ENCODE peak calls at places on chromosomes 16 and 17, in eight cellular contexts. Z is thyroid gland, G is lung, O is AG09309, W is HCT116, A is epithelial cell of esophagus, X is BE2C, J is mucosa of descending colon. Q is an unnamed sample.

GRCh38 chr17:1029196-1029911 is 32.4 kb downstream of the TIMM22 start:
- DNase-seq in X (no peak), G (no peak), W (no peak), O (peak; percentile 8), A (peak; percentile 45), J (no peak), Z (no peak), Q (peak; percentile 22)

GRCh38 chr17:2701161-2701995 is 10.2 kb downstream of the CLUH start:
- DNase-seq in W (no peak), G (no peak), A (no peak), O (no peak), Z (peak; percentile 3), X (no peak), J (no peak), Q (no peak)

GRCh38 chr17:29518359-29518758 is 48.5 kb downstream of the ABHD15 start:
- DNase-seq in A (no peak), Z (no peak), W (no peak), O (no peak), X (no peak), G (no peak), J (no peak), Q (no peak)

GRCh38 chr17:48462946-48463345 is 32.9 kb upstream of the SKAP1 start:
- DNase-seq in J (no peak), X (peak; percentile 10), O (no peak), W (no peak), A (no peak), G (no peak), Z (no peak), Q (no peak)

GRCh38 chr16:61194573-61194972 is 841.7 kb downstream of the CDH8 start:
- DNase-seq in J (no peak), A (no peak), O (no peak), Z (no peak), G (no peak), X (no peak), W (no peak), Q (no peak)

GRCh38 chr16:80527297-80527696 is 13.5 kb upstream of the DYNLRB2 start:
- DNase-seq in J (peak; percentile 37), Z (no peak), W (peak; percentile 8), X (no peak), G (no peak), O (no peak), A (peak; percentile 56), Q (peak; percentile 44)

GRCh38 chr17:58341861-58342475 is 10.0 kb downstream of the SUPT4H1 start:
- DNase-seq in X (no peak), J (no peak), W (no peak), A (no peak), G (no peak), O (no peak), Z (no peak), Q (no peak)

GRCh38 chr17:77011173-77012011 is 129.4 kb upstream of the SEC14L1 start:
- DNase-seq in X (peak; percentile 72), Z (peak; percentile 26), W (peak; percentile 48), A (peak; percentile 53), O (no peak), J (peak; percentile 80), G (no peak), Q (peak; percentile 41)

GRCh38 chr16:71542377-71542776 is 16.2 kb downstream of the CHST4 start:
- DNase-seq in O (no peak), A (peak; percentile 73), J (peak; percentile 75), W (peak; percentile 60), Z (peak; percentile 20), G (peak; percentile 39), X (peak; percentile 71), Q (peak; percentile 73)

GRCh38 chr16:68901910-68902309 is 58.6 kb downstream of the TANGO6 start:
- DNase-seq in J (no peak), A (peak; percentile 47), G (no peak), Z (no peak), X (no peak), O (peak; percentile 46), W (no peak), Q (peak; percentile 63)

GRCh38 chr16:56848955-56849689 is 15.9 kb upstream of the SLC12A3 start:
- DNase-seq in O (no peak), G (no peak), A (peak; percentile 76), W (no peak), X (no peak), J (no peak), Z (peak; percentile 63), Q (peak; percentile 74)

GRCh38 chr16:66168777-66169176 is 197.7 kb upstream of the CDH5 start:
- DNase-seq in G (no peak), W (no peak), O (no peak), Z (no peak), A (no peak), J (no peak), X (no peak), Q (no peak)

GRCh38 chr17:3536736-3537135 is 20.9 kb downstream of the TRPV3 start:
- DNase-seq in W (no peak), J (no peak), O (no peak), X (no peak), A (no peak), Z (no peak), G (no peak), Q (no peak)

GRCh38 chr16:49473773-49474172 is 100.2 kb downstream of the C16orf78 start:
- DNase-seq in J (no peak), A (no peak), W (no peak), O (no peak), Z (no peak), G (no peak), X (no peak), Q (no peak)

GRCh38 chr17:30796016-30796415 is 28.5 kb downstream of the CRLF3 start:
- DNase-seq in G (no peak), W (no peak), Z (no peak), J (no peak), O (no peak), A (no peak), X (no peak), Q (no peak)

GRCh38 chr16:84358601-84359295 is 9.6 kb upstream of the ATP2C2 start:
- DNase-seq in G (no peak), O (no peak), W (no peak), A (no peak), X (no peak), J (no peak), Z (no peak), Q (no peak)

GRCh38 chr16:84359326-84359725 is 9.0 kb upstream of the ATP2C2 start:
- DNase-seq in X (no peak), J (no peak), A (no peak), G (no peak), W (no peak), O (no peak), Z (no peak), Q (no peak)

GRCh38 chr16:84361546-84361945 is 6.8 kb upstream of the ATP2C2 start:
- DNase-seq in X (no peak), G (no peak), J (no peak), A (peak; percentile 36), O (no peak), Z (no peak), W (no peak), Q (no peak)

GRCh38 chr16:84360748-84361147 is 7.6 kb upstream of the ATP2C2 start:
- DNase-seq in O (no peak), J (peak; percentile 1), W (no peak), A (no peak), X (no peak), G (no peak), Z (no peak), Q (no peak)

DNA sequence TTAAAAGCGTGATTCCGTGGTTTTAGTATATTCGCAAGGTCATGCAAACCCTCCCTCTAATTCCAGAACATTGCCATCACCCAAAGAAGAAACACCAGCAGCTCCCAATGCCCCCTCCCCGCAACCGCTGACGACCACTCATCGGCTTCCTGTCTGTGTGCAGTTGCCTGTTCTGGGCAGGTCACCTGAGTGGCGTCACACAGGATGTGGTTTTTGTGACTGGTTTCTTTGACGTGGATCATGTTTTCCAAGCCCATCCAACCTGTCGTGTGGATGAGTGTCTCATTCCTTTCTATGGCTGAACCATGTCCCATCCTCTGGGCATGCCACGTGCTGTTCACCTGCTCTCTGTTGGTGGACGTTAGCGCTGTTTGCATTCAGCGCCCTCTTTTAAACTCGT is 8.2 kb upstream of the ATP2C2 start:
- DNase-seq in G (no peak), O (no peak), J (no peak), W (no peak), Z (no peak), A (peak; percentile 70), X (no peak), Q (peak; percentile 86)
- TF ChIP-seq CTCF in G (no peak), O (no peak), J (no peak), W (no peak), Z (no peak), A (no peak), X (no peak), Q (no peak)

DNA sequence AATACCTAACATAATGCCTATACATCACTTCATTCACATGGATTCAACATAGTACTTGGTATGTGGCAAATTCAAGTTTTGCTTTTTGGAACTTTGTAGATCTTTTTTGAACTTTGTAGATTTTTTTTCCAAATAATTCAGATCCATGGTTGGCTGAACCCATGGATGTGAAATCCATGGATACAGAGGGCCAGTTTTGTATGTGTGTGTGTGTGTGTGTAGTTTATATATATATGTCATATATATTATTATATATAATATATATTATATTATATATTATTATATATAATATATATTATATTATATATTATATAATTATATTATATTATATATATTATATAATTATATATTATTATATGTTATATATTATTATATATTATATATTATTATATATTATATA is 28.4 kb downstream of the CLUAP1 start:
- DNase-seq in Z (no peak), W (no peak), G (no peak), O (no peak), J (no peak), A (no peak), X (no peak), Q (no peak)
- H3K4me3 ChIP-seq in Z (no peak overlapping the region), W (no peak overlapping the region), G (no peak overlapping the region), O (no peak overlapping the region), J (no peak overlapping the region), A (no peak overlapping the region), X (no peak overlapping the region), Q (no peak overlapping the region)

GRCh38 chr16:31455601-31456314 is 3.5 kb upstream of the ARMC5 start:
- DNase-seq in X (peak; percentile 53), Z (no peak), W (no peak), J (no peak), A (peak; percentile 32), G (no peak), O (no peak), Q (no peak)
- TF ChIP-seq CTCF in X (peak; percentile 57), Z (no peak), W (no peak), J (peak; percentile 9), A (peak; percentile 43), G (no peak), O (no peak), Q (peak; percentile 37)

GRCh38 chr17:57125866-57126265 is 40.8 kb downstream of the AKAP1 start:
- DNase-seq in J (no peak), A (no peak), O (no peak), X (no peak), G (no peak), Z (no peak), W (no peak), Q (no peak)

GRCh38 chr17:57132663-57133062 is 47.6 kb downstream of the AKAP1 start:
- DNase-seq in O (no peak), Z (no peak), X (no peak), W (no peak), J (no peak), G (no peak), A (no peak), Q (no peak)

GRCh38 chr17:57135026-57135747 is 50.1 kb downstream of the AKAP1 start:
- DNase-seq in G (no peak), W (no peak), Z (no peak), A (no peak), J (no peak), O (no peak), X (peak; percentile 34), Q (no peak)

GRCh38 chr17:57135748-57136342 is 50.8 kb downstream of the AKAP1 start:
- DNase-seq in X (no peak), Z (no peak), O (no peak), A (no peak), W (no peak), J (no peak), G (no peak), Q (no peak)

GRCh38 chr17:57130708-57131461 is 45.8 kb downstream of the AKAP1 start:
- DNase-seq in A (peak; percentile 80), J (peak; percentile 96), G (peak; percentile 85), W (peak; percentile 70), O (peak; percentile 11), Z (peak; percentile 84), X (peak; percentile 87), Q (peak; percentile 64)
- H3K4me3 ChIP-seq in A (no peak overlapping the region), J (no peak overlapping the region), G (no peak overlapping the region), W (no peak overlapping the region), O (peak overlapping the region; percentile 14), Z (no peak overlapping the region), X (peak overlapping the region; percentile 45), Q (no peak overlapping the region)